ENCODE peak calls at places on chromosomes 4 and X, in eight cellular contexts. One of them, this sample, is unnamed. For H3K27me3, the result is how much of the 10 kb centered on the place peaks cover.

GRCh38 chr4:27791640-27792039 is 931.0 kb downstream of the STIM2 start:
- DNase-seq in thyroid gland: no peak
- DNase-seq in H7: no peak
- DNase-seq in GM23248: peak
- DNase-seq in upper lobe of left lung: no peak
- DNase-seq in cardiac muscle cell: peak
- DNase-seq in mesenchymal stem cell: peak
- DNase-seq in SK-N-SH: no peak
- DNase-seq in this sample: no peak

GRCh38 chrX:29071525-29071924 is 484.3 kb downstream of the IL1RAPL1 start:
- DNase-seq in GM23248: peak
- DNase-seq in thyroid gland: no peak
- DNase-seq in H7: no peak
- DNase-seq in SK-N-SH: no peak
- DNase-seq in upper lobe of left lung: no peak
- DNase-seq in cardiac muscle cell: no peak
- DNase-seq in mesenchymal stem cell: no peak
- DNase-seq in this sample: no peak

GRCh38 chrX:66022742-66023725 is 16.8 kb downstream of the VSIG4 start:
- DNase-seq in thyroid gland: no peak
- DNase-seq in cardiac muscle cell: peak
- DNase-seq in GM23248: peak
- DNase-seq in H7: no peak
- DNase-seq in SK-N-SH: no peak
- DNase-seq in mesenchymal stem cell: no peak
- DNase-seq in upper lobe of left lung: no peak
- DNase-seq in this sample: no peak

GRCh38 chrX:69028006-69028760 is 137.1 kb downstream of the PJA1 start:
- DNase-seq in mesenchymal stem cell: peak
- DNase-seq in SK-N-SH: no peak
- DNase-seq in upper lobe of left lung: no peak
- DNase-seq in GM23248: no peak
- DNase-seq in cardiac muscle cell: no peak
- DNase-seq in H7: no peak
- DNase-seq in thyroid gland: no peak
- DNase-seq in this sample: no peak

GRCh38 chr4:159319027-159319426 is 216.1 kb downstream of the RAPGEF2 start:
- DNase-seq in thyroid gland: no peak
- DNase-seq in SK-N-SH: no peak
- DNase-seq in GM23248: no peak
- DNase-seq in upper lobe of left lung: no peak
- DNase-seq in H7: no peak
- DNase-seq in cardiac muscle cell: no peak
- DNase-seq in mesenchymal stem cell: no peak
- DNase-seq in this sample: no peak

GRCh38 chr4:8770518-8771257 is 101.0 kb downstream of the HMX1 start:
- DNase-seq in upper lobe of left lung: no peak
- DNase-seq in GM23248: no peak
- DNase-seq in H7: peak
- DNase-seq in SK-N-SH: no peak
- DNase-seq in cardiac muscle cell: no peak
- DNase-seq in mesenchymal stem cell: no peak
- DNase-seq in thyroid gland: no peak
- DNase-seq in this sample: peak

GRCh38 chrX:41946230-41946629 is 22.9 kb upstream of the CASK start:
- DNase-seq in cardiac muscle cell: no peak
- DNase-seq in H7: no peak
- DNase-seq in thyroid gland: no peak
- DNase-seq in mesenchymal stem cell: no peak
- DNase-seq in SK-N-SH: no peak
- DNase-seq in upper lobe of left lung: no peak
- DNase-seq in GM23248: no peak
- DNase-seq in this sample: no peak

GRCh38 chrX:131918839-131919238 is 104.3 kb upstream of the STK26 start:
- DNase-seq in cardiac muscle cell: no peak
- DNase-seq in upper lobe of left lung: no peak
- DNase-seq in GM23248: no peak
- DNase-seq in H7: no peak
- DNase-seq in SK-N-SH: no peak
- DNase-seq in thyroid gland: no peak
- DNase-seq in mesenchymal stem cell: no peak
- DNase-seq in this sample: no peak

GRCh38 chr4:85153221-85153620 is 186.7 kb upstream of the WDFY3 start:
- DNase-seq in upper lobe of left lung: no peak
- DNase-seq in mesenchymal stem cell: no peak
- DNase-seq in SK-N-SH: no peak
- DNase-seq in GM23248: peak
- DNase-seq in thyroid gland: no peak
- DNase-seq in cardiac muscle cell: peak
- DNase-seq in H7: no peak
- DNase-seq in this sample: no peak

GRCh38 chr4:141890279-141890678 is 253.9 kb downstream of the IL15 start:
- DNase-seq in upper lobe of left lung: no peak
- DNase-seq in cardiac muscle cell: peak
- DNase-seq in mesenchymal stem cell: no peak
- DNase-seq in thyroid gland: no peak
- DNase-seq in H7: no peak
- DNase-seq in GM23248: no peak
- DNase-seq in SK-N-SH: no peak
- DNase-seq in this sample: no peak
- H3K27me3 ChIP-seq in upper lobe of left lung: under half
- H3K27me3 ChIP-seq in cardiac muscle cell: under half
- H3K27me3 ChIP-seq in mesenchymal stem cell: under half
- H3K27me3 ChIP-seq in thyroid gland: under half
- H3K27me3 ChIP-seq in H7: under half
- H3K27me3 ChIP-seq in GM23248: under half
- H3K27me3 ChIP-seq in SK-N-SH: under half
- H3K27me3 ChIP-seq in this sample: under half

GRCh38 chr4:40438384-40439026 is 103.4 kb downstream of the CHRNA9 start:
- DNase-seq in SK-N-SH: no peak
- DNase-seq in GM23248: no peak
- DNase-seq in cardiac muscle cell: no peak
- DNase-seq in upper lobe of left lung: no peak
- DNase-seq in mesenchymal stem cell: no peak
- DNase-seq in thyroid gland: no peak
- DNase-seq in H7: no peak
- DNase-seq in this sample: no peak

GRCh38 chr4:40441415-40441814 is 106.3 kb downstream of the CHRNA9 start:
- DNase-seq in upper lobe of left lung: no peak
- DNase-seq in cardiac muscle cell: no peak
- DNase-seq in thyroid gland: no peak
- DNase-seq in GM23248: no peak
- DNase-seq in H7: no peak
- DNase-seq in SK-N-SH: no peak
- DNase-seq in mesenchymal stem cell: no peak
- DNase-seq in this sample: no peak

GRCh38 chr4:40439519-40439918 is 104.4 kb downstream of the CHRNA9 start:
- DNase-seq in upper lobe of left lung: no peak
- DNase-seq in mesenchymal stem cell: no peak
- DNase-seq in thyroid gland: no peak
- DNase-seq in H7: no peak
- DNase-seq in GM23248: no peak
- DNase-seq in cardiac muscle cell: no peak
- DNase-seq in SK-N-SH: no peak
- DNase-seq in this sample: no peak

GRCh38 chr4:40434126-40434692 is 99.1 kb downstream of the CHRNA9 start:
- DNase-seq in mesenchymal stem cell: no peak
- DNase-seq in H7: no peak
- DNase-seq in upper lobe of left lung: no peak
- DNase-seq in cardiac muscle cell: no peak
- DNase-seq in GM23248: no peak
- DNase-seq in thyroid gland: peak
- DNase-seq in SK-N-SH: no peak
- DNase-seq in this sample: no peak

GRCh38 chr4:40437741-40438383 is 102.7 kb downstream of the CHRNA9 start:
- DNase-seq in thyroid gland: no peak
- DNase-seq in mesenchymal stem cell: no peak
- DNase-seq in upper lobe of left lung: no peak
- DNase-seq in cardiac muscle cell: no peak
- DNase-seq in GM23248: no peak
- DNase-seq in H7: no peak
- DNase-seq in SK-N-SH: no peak
- DNase-seq in this sample: no peak
- H3K4me3 ChIP-seq in thyroid gland: no peak
- H3K4me3 ChIP-seq in mesenchymal stem cell: no peak
- H3K4me3 ChIP-seq in upper lobe of left lung: no peak
- H3K4me3 ChIP-seq in cardiac muscle cell: no peak
- H3K4me3 ChIP-seq in GM23248: no peak
- H3K4me3 ChIP-seq in H7: no peak
- H3K4me3 ChIP-seq in SK-N-SH: no peak
- H3K4me3 ChIP-seq in this sample: no peak

DNA sequence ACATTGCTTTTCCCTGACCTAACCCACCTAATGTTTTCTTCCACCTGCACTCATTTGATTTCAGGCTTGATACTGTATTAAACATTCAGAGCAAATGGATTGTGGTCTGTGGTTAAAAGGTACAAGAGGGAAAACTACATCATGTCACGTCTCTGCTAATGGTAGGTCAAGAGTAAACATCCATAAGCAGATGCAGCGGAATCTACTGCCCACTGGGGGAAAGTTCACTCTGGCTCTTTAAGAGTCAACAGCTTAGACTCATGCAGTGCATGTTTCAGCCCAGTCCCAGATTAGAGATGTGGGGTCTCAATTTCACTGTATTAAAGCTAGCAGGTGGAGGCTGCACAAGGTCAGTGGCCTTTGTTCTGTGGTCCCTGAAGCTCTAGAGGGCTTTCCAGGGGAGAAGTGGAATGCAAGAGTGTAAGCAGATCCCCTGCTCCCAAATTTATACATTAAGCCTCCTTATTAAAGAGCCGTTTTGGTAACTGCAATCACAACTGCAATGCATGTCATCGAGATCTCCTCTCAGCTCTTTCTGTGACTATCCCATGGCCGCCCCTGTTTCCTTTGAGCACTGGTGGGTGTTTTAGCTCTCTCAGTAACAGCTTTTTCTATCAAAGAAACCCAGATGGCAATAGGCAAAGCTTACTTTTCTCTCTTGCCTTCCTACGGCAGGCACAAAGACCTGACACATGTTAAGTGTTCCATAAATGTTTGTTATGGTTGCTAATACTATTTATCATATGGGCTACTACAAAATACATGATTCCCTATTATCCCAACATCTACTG is 53.5 kb downstream of the LDB2 start:
- DNase-seq in upper lobe of left lung: no peak
- DNase-seq in GM23248: no peak
- DNase-seq in cardiac muscle cell: peak
- DNase-seq in H7: no peak
- DNase-seq in SK-N-SH: no peak
- DNase-seq in mesenchymal stem cell: peak
- DNase-seq in thyroid gland: no peak
- DNase-seq in this sample: no peak
- H3K27me3 ChIP-seq in upper lobe of left lung: under half
- H3K27me3 ChIP-seq in GM23248: under half
- H3K27me3 ChIP-seq in cardiac muscle cell: under half
- H3K27me3 ChIP-seq in H7: under half
- H3K27me3 ChIP-seq in SK-N-SH: under half
- H3K27me3 ChIP-seq in mesenchymal stem cell: under half
- H3K27me3 ChIP-seq in thyroid gland: under half
- H3K27me3 ChIP-seq in this sample: under half

DNA sequence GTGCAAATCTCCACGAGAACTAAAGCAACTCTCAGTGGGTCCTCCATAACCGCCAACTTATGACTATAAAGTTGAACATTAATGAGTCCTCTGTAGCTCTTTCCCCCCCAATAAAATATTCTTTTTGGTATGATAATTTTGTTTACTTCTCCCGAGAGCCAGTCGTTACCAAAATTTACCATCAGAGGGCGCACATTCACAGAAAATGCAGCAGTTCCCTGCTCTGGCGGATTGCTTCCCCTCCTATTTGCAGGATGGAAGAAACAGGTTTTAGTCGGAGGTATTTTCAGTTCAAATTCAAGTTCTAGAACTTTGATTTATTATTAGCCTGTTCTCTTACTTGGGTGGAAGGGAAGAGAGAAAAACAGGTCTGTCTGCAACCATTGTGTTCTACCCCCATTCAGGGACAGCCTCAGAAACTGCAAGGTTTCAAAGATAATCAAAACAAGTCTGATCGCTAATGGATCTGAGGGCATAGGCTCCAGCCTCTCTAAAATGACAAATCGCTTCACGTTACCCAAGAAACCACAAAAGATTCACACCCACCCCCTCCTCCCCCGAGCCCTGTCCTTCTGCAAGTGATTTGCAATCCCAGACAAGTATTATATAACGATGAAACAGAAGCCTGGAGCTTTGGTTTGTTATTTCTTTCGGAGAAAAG is 263.7 kb upstream of the RPS6KA3 start:
- DNase-seq in mesenchymal stem cell: peak
- DNase-seq in cardiac muscle cell: peak
- DNase-seq in upper lobe of left lung: peak
- DNase-seq in H7: peak
- DNase-seq in GM23248: peak
- DNase-seq in thyroid gland: peak
- DNase-seq in SK-N-SH: peak
- DNase-seq in this sample: no peak
- H3K4me3 ChIP-seq in mesenchymal stem cell: no peak
- H3K4me3 ChIP-seq in cardiac muscle cell: peak
- H3K4me3 ChIP-seq in upper lobe of left lung: no peak
- H3K4me3 ChIP-seq in H7: no peak
- H3K4me3 ChIP-seq in GM23248: peak
- H3K4me3 ChIP-seq in thyroid gland: no peak
- H3K4me3 ChIP-seq in SK-N-SH: peak
- H3K4me3 ChIP-seq in this sample: peak

GRCh38 chrX:133302775-133303445 is 84.8 kb upstream of the TFDP3 start:
- DNase-seq in upper lobe of left lung: no peak
- DNase-seq in mesenchymal stem cell: no peak
- DNase-seq in GM23248: no peak
- DNase-seq in thyroid gland: no peak
- DNase-seq in H7: no peak
- DNase-seq in cardiac muscle cell: no peak
- DNase-seq in SK-N-SH: no peak
- DNase-seq in this sample: no peak
- H3K27me3 ChIP-seq in upper lobe of left lung: under half
- H3K27me3 ChIP-seq in mesenchymal stem cell: under half
- H3K27me3 ChIP-seq in GM23248: under half
- H3K27me3 ChIP-seq in thyroid gland: under half
- H3K27me3 ChIP-seq in H7: under half
- H3K27me3 ChIP-seq in cardiac muscle cell: under half
- H3K27me3 ChIP-seq in SK-N-SH: under half
- H3K27me3 ChIP-seq in this sample: under half

This sample was measured in left ventricle myocardium inferior.